ENCODE peak calls at places on chromosome 3, in nine cellular contexts. O is choroid plexus epithelial cell, U is kidney, E is dorsolateral prefrontal cortex, N is esophagus muscularis mucosa, T is fibroblast of the aortic adventitia, A is mesothelial cell of epicardium, I is neural progenitor cell, R is nephron progenitor cell. J is an unnamed sample.

GRCh38 chr3:23389686-23390085 is 186.6 kb downstream of the UBE2E2 start:
- DNase-seq in T (no peak), I (no peak), A (no peak), E (no peak), R (no peak), N (no peak), O (no peak), U (no peak), J (no peak)

GRCh38 chr3:43075904-43076661 is 29.8 kb downstream of the POMGNT2 start:
- DNase-seq in O (no peak), U (no peak), R (no peak), E (no peak), A (no peak), N (no peak), I (no peak), T (no peak), J (no peak)

GRCh38 chr3:19947549-19948071 is 713 bp downstream of the RAB5A start:
- DNase-seq in O (peak), T (peak), I (peak), R (peak), A (no peak), N (no peak), U (no peak), E (peak), J (peak)

GRCh38 chr3:48739955-48740823 is 23.2 kb upstream of the IP6K2 start:
- DNase-seq in R (peak), T (peak), I (peak), N (peak), O (peak), E (peak), A (peak), U (peak), J (peak)

GRCh38 chr3:120741837-120742197 is 499 bp downstream of the RABL3 start:
- DNase-seq in O (no peak), U (no peak), I (no peak), N (no peak), A (no peak), T (peak), R (no peak), E (no peak), J (no peak)

GRCh38 chr3:123374016-123374415 is 74.9 kb downstream of the ADCY5 start:
- DNase-seq in I (no peak), O (no peak), T (no peak), A (no peak), N (no peak), E (peak), R (no peak), U (no peak), J (no peak)

GRCh38 chr3:104628185-104628789 is 738.4 kb upstream of the ALCAM start:
- DNase-seq in R (no peak), O (peak), T (peak), I (peak), A (no peak), E (no peak), U (no peak), N (no peak), J (no peak)

GRCh38 chr3:59425942-59426341 is 376.1 kb upstream of the CFAP20DC start:
- DNase-seq in U (no peak), I (no peak), E (no peak), T (no peak), A (no peak), N (no peak), O (no peak), R (no peak), J (no peak)

GRCh38 chr3:190058486-190059241 is 62.0 kb downstream of the P3H2 start:
- DNase-seq in N (no peak), R (no peak), E (no peak), U (peak), A (no peak), O (peak), T (no peak), I (peak), J (no peak)

GRCh38 chr3:88002448-88002847 is 56.4 kb downstream of the CGGBP1 start:
- DNase-seq in E (no peak), I (no peak), T (peak), A (no peak), R (no peak), U (no peak), N (no peak), O (peak), J (no peak)

GRCh38 chr3:137692803-137693431 is 71.2 kb upstream of the SOX14 start:
- DNase-seq in T (no peak), R (peak), I (peak), A (no peak), E (no peak), U (no peak), O (no peak), N (no peak), J (no peak)
- TF ChIP-seq CTCF in T (no peak), R (peak), I (peak), A (peak), E (no peak), U (peak), O (no peak), N (peak), J (peak)

GRCh38 chr3:45137656-45138181 is 8.5 kb downstream of the CDCP1 start:
- DNase-seq in T (peak), O (peak), I (no peak), A (no peak), U (no peak), N (no peak), R (no peak), E (no peak), J (no peak)
- TF ChIP-seq CTCF in T (no peak), O (no peak), I (no peak), A (no peak), U (no peak), N (no peak), R (no peak), E (no peak), J (peak)

DNA sequence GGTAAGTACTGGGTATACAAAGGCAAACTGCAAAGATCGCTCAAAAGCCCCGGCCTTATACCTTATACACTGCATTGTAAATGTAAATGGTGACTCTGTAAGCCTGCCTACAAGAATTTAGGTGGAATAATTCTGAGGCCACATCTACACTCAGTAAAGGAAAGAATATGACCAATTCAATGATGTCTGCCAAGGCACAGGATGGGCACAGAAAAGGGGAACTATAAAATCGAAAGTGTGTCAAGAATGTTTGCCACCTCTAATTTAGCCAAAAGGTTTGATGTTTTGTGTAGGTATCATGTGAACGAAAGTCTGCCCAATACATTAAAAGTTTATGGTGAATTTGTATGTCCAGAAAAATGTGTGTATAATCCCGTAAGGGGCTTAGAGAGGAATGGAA is 96.1 kb downstream of the FOXP1 start:
- DNase-seq in A (no peak), T (no peak), N (no peak), I (no peak), U (no peak), R (no peak), O (no peak), E (no peak), J (no peak)
- TF ChIP-seq CTCF in A (no peak), T (no peak), N (no peak), I (no peak), U (no peak), R (no peak), O (no peak), E (no peak), J (no peak)

DNA sequence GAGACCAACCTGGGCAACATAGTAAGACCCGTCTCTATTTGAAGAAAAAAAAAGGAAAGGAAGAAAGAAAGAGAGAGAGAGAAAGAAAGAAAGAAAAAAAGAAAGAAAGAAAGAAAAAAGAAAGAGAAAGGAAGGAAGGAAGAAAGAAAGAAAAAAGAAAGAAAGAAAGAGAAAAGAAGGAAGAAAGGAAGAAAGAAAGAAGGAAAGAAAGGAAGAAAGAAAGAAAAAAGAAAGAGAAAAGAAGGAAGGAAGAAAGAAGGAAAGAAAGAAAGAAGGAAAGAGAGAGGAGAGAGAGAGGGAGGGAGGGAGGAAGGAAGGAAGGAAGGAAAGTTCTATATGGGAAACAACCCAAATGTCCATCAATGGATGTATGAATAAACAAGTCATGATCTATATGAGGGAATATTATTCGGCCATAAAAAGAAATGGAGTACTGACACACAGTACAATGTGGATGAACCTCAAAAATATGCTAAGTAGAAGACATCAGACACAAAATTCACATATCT is 28.8 kb upstream of the TM4SF1 start:
- DNase-seq in N (no peak), U (no peak), E (no peak), I (no peak), T (no peak), A (no peak), R (no peak), O (no peak), J (no peak)
- TF ChIP-seq CTCF in N (no peak), U (no peak), E (no peak), I (no peak), T (no peak), A (no peak), R (no peak), O (no peak), J (no peak)

GRCh38 chr3:21462151-21462550 is 288.9 kb downstream of the ZNF385D start:
- DNase-seq in T (peak), A (no peak), N (no peak), O (no peak), U (no peak), I (no peak), R (no peak), E (no peak), J (no peak)

DNA sequence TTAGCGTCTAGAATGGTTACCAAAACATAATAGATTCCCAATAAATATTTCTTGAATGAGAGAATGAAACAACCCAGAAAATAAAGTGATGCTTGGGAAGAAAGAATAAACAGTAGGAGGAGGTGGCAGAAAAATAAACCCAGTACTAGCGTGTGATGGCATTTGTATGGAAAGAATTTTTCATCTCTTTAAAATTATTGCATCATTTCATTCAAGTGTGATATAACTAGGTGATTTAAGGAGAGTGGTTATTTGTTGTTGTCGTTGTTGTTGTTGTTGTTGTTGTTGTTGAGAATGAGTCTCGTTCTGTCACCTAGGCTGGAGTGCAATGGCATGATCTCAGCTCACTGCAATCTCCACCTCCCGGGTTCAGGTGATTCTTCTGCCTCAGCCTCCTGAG is 293.9 kb downstream of the ZNF385D start:
- DNase-seq in A (no peak), O (no peak), U (no peak), R (no peak), T (no peak), N (no peak), E (no peak), I (no peak), J (no peak)
- TF ChIP-seq CTCF in A (no peak), O (no peak), U (no peak), R (no peak), T (no peak), N (no peak), E (no peak), I (no peak), J (no peak)

GRCh38 chr3:53744351-53744750 is 101.9 kb downstream of the CHDH start:
- DNase-seq in N (no peak), U (no peak), E (no peak), I (no peak), A (no peak), R (no peak), T (no peak), O (no peak), J (no peak)
- TF ChIP-seq CTCF in N (no peak), U (no peak), E (no peak), I (no peak), A (no peak), R (no peak), T (no peak), O (no peak), J (no peak)

GRCh38 chr3:197802505-197803459 is 11.7 kb downstream of the LRCH3 start:
- DNase-seq in N (no peak), E (no peak), T (no peak), R (no peak), A (no peak), U (no peak), O (peak), I (no peak), J (no peak)
- TF ChIP-seq CTCF in N (no peak), E (no peak), T (peak), R (no peak), A (no peak), U (no peak), O (peak), I (peak), J (peak)

GRCh38 chr3:57025237-57025636 is 35.2 kb upstream of the SPATA12 start:
- DNase-seq in N (no peak), R (no peak), O (no peak), U (no peak), I (no peak), E (no peak), T (no peak), A (no peak), J (no peak)

GRCh38 chr3:57030711-57031110 is 29.8 kb upstream of the SPATA12 start:
- DNase-seq in R (no peak), O (no peak), E (no peak), U (no peak), T (no peak), A (no peak), N (no peak), I (no peak), J (no peak)

GRCh38 chr3:57029924-57030323 is 30.5 kb upstream of the SPATA12 start:
- DNase-seq in A (no peak), N (no peak), U (peak), E (no peak), T (no peak), I (no peak), R (peak), O (no peak), J (no peak)

GRCh38 chr3:57029383-57029782 is 31.1 kb upstream of the SPATA12 start:
- DNase-seq in T (no peak), E (no peak), R (no peak), O (no peak), A (no peak), I (no peak), U (no peak), N (no peak), J (no peak)

GRCh38 chr3:57026918-57027317 is 33.5 kb upstream of the SPATA12 start:
- DNase-seq in A (no peak), N (no peak), O (peak), R (no peak), T (peak), E (no peak), U (no peak), I (no peak), J (no peak)
- TF ChIP-seq CTCF in A (no peak), N (no peak), O (no peak), R (no peak), T (no peak), E (no peak), U (no peak), I (no peak), J (no peak)

J was measured in type B pancreatic cell.